ENCODE peak calls at places on chromosomes 12 and 14, in eight cellular contexts. X is body of pancreas, D is mammary epithelial cell, P is GM12865, K is stomach, V is OCI-LY7, W is AG09309, H is dorsolateral prefrontal cortex. R is an unnamed sample.

GRCh38 chr14:24416254-24416931 is 13.1 kb downstream of the CBLN3 start:
- DNase-seq in D (no peak), W (no peak), V (no peak), K (no peak), H (no peak), X (no peak), P (no peak), R (no peak)

GRCh38 chr12:17579148-17580026 is 510.6 kb downstream of the RERGL start:
- DNase-seq in P (no peak), X (no peak), W (no peak), K (no peak), V (no peak), D (no peak), H (no peak), R (no peak)

GRCh38 chr14:75981426-75981825 is 369 bp downstream of the TGFB3 start:
- DNase-seq in V (peak; percentile 34), K (no peak), W (no peak), H (peak; percentile 49), X (peak; percentile 34), P (peak; percentile 86), D (no peak), R (no peak)

GRCh38 chr12:9184276-9184675 is 23.9 kb downstream of the PZP start:
- DNase-seq in X (no peak), V (no peak), W (no peak), K (no peak), P (no peak), H (no peak), D (no peak), R (no peak)

GRCh38 chr14:102362084-102362483 is 606 bp downstream of the CINP start:
- DNase-seq in P (peak; percentile 76), K (no peak), H (no peak), W (no peak), D (peak; percentile 80), X (no peak), V (peak; percentile 4), R (peak; percentile 77)

GRCh38 chr12:26833692-26834168 is 736 bp upstream of the ITPR2 start:
- DNase-seq in K (peak; percentile 55), P (peak; percentile 64), H (no peak), W (no peak), D (peak; percentile 25), V (peak; percentile 85), X (peak; percentile 82), R (no peak)

GRCh38 chr12:102406033-102406584 is 74.3 kb downstream of the IGF1 start:
- DNase-seq in D (peak; percentile 66), X (peak; percentile 72), K (peak; percentile 45), P (peak; percentile 59), H (peak; percentile 50), V (no peak), W (no peak), R (peak; percentile 87)

GRCh38 chr14:58947816-58948440 is 240.5 kb upstream of the DAAM1 start:
- DNase-seq in X (no peak), K (no peak), P (peak; percentile 29), H (no peak), V (no peak), W (no peak), D (no peak), R (no peak)

GRCh38 chr12:42370013-42370412 is 44.0 kb downstream of the PPHLN1 start:
- DNase-seq in P (no peak), W (no peak), V (no peak), H (no peak), X (no peak), D (no peak), K (no peak), R (peak; percentile 25)

GRCh38 chr14:26233126-26233525 is 364.7 kb downstream of the NOVA1 start:
- DNase-seq in H (no peak), V (no peak), K (no peak), P (no peak), W (no peak), D (no peak), X (no peak), R (no peak)

GRCh38 chr12:4172999-4173398 is 100.6 kb upstream of the CCND2 start:
- DNase-seq in X (no peak), P (no peak), D (no peak), W (no peak), H (no peak), V (no peak), K (no peak), R (no peak)

GRCh38 chr14:55377236-55377635 is 34.4 kb downstream of the ATG14 start:
- DNase-seq in D (no peak), H (no peak), V (no peak), W (no peak), K (no peak), P (no peak), X (no peak), R (no peak)
- TF ChIP-seq CTCF in D (no peak), H (no peak), V (no peak), W (no peak), K (no peak), P (no peak), X (no peak), R (no peak)

GRCh38 chr12:81991868-81992267 is 232.7 kb upstream of the PPFIA2 start:
- DNase-seq in P (no peak), D (no peak), V (no peak), X (no peak), K (no peak), W (no peak), H (no peak), R (no peak)

GRCh38 chr12:81987351-81987750 is 228.2 kb upstream of the PPFIA2 start:
- DNase-seq in H (no peak), X (no peak), W (no peak), V (no peak), D (no peak), P (no peak), K (no peak), R (no peak)

DNA sequence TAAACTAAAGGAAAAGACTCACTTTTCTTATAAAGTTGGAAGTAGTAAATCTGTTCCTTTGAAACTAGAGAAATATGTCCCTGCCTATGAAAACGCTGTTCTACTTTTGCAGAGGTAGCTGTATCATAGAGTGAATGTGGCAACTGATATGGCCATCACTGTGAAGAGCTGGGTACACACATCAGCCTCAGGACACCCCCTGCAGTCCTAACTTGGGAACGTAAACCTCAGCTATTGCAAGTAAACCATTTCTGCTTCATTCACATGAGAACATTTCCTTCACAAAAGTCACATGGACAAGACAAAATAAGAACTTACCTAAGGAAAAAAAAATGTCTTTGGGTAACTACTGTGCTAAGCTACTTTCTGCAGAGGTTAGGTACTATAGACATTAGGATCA is 233.3 kb upstream of the PPFIA2 start:
- DNase-seq in V (no peak), D (no peak), H (no peak), W (no peak), X (peak; percentile 8), P (peak; percentile 19), K (peak; percentile 34), R (peak; percentile 20)
- TF ChIP-seq CTCF in V (no peak), D (peak; percentile 17), H (no peak), W (no peak), X (peak; percentile 17), P (no peak), K (no peak), R (peak; percentile 6)

DNA sequence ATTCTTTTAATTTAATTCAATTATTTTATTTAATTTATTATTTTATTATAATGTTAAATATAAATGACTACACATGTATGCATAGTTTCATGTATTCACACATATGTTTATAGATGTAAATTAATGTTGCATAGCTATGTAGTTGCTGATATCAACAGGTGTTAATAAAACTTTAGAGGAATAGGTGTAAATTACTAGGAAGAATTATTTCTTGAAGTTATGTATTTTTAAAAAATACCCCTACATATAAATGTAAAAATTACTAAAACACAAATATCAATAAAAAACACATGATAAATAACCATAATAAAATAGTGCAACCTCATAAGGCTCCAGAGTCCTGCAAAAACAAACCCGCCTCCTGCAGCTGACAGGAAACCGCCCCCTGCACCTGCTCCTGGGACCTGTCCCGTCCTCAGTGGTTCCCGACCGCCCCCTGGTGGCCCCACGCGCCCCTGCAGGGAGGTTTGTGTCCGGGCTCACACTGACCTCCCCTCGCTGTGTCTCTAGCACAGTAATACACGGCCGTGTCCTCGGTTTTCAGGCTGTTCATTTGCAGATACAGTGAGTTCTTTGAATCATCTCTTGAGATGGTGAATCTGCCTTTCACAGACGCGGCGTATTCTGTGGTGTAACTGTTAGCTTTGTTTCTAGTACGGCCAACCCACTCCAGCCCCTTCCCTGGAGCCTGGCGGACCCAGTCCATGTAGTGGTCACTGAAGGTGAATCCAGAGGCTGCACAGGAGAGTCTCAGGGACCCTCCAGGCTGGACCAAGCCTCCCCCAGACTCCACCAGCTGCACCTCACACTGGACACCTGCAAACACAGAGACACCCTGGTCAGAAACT is 1264.0 kb downstream of the TMEM121 start:
- DNase-seq in K (peak; percentile 85), P (peak; percentile 76), D (peak; percentile 32), X (peak; percentile 88), H (peak; percentile 45), W (no peak), V (peak; percentile 90), R (no peak)
- TF ChIP-seq CTCF in K (no peak), P (peak; percentile 75), D (peak; percentile 65), X (peak; percentile 67), H (peak; percentile 56), W (peak; percentile 23), V (peak; percentile 95), R (peak; percentile 31)

GRCh38 chr14:29521526-29522137 is 406.0 kb downstream of the PRKD1 start:
- DNase-seq in D (no peak), X (no peak), W (no peak), H (no peak), P (peak; percentile 6), K (no peak), V (peak; percentile 3), R (peak; percentile 35)
- TF ChIP-seq CTCF in D (peak; percentile 13), X (no peak), W (peak; percentile 47), H (no peak), P (peak; percentile 14), K (no peak), V (peak; percentile 63), R (peak; percentile 64)